ENCODE peak calls at places on chromosomes 5 and 9, in five cellular contexts. T is GM23338, Z is HCT116, E is HepG2, D is GM12878. A is an unnamed sample. For H3K4me1, the result is how much of the 10 kb centered on the place peaks cover.

GRCh38 chr5:67301285-67301904 is 104.8 kb upstream of the CD180 start:
- DNase-seq in T (no peak), Z (no peak), E (no peak), D (no peak), A (peak)

GRCh38 chr5:153467546-153467945 is 22.9 kb upstream of the GRIA1 start:
- DNase-seq in T (no peak), Z (no peak), E (no peak), D (no peak), A (no peak)

GRCh38 chr5:52728201-52728600 is 59.5 kb upstream of the ITGA1 start:
- DNase-seq in T (no peak), Z (no peak), E (no peak), D (no peak), A (no peak)

GRCh38 chr5:35158627-35159369 is 71.5 kb downstream of the PRLR start:
- DNase-seq in T (no peak), Z (no peak), E (peak), D (no peak), A (no peak)

GRCh38 chr9:128005938-128006337 is 25.1 kb upstream of the EEIG1 start:
- DNase-seq in T (no peak), Z (no peak), E (peak), D (no peak), A (no peak)

GRCh38 chr5:4907636-4908035 is 232.5 kb upstream of the ADAMTS16 start:
- DNase-seq in T (no peak), Z (no peak), E (no peak), D (no peak), A (no peak)

GRCh38 chr5:174724484-174725260 is at the start of gene MSX2:
- DNase-seq in T (peak), Z (peak), E (no peak), D (no peak), A (peak)

GRCh38 chr5:127042593-127042992 is 12.2 kb upstream of the MARCHF3 start:
- DNase-seq in T (peak), Z (no peak), E (no peak), D (no peak), A (no peak)

GRCh38 chr5:114648940-114649339 is 287.1 kb downstream of the KCNN2 start:
- DNase-seq in T (no peak), Z (no peak), E (no peak), D (no peak), A (no peak)

DNA sequence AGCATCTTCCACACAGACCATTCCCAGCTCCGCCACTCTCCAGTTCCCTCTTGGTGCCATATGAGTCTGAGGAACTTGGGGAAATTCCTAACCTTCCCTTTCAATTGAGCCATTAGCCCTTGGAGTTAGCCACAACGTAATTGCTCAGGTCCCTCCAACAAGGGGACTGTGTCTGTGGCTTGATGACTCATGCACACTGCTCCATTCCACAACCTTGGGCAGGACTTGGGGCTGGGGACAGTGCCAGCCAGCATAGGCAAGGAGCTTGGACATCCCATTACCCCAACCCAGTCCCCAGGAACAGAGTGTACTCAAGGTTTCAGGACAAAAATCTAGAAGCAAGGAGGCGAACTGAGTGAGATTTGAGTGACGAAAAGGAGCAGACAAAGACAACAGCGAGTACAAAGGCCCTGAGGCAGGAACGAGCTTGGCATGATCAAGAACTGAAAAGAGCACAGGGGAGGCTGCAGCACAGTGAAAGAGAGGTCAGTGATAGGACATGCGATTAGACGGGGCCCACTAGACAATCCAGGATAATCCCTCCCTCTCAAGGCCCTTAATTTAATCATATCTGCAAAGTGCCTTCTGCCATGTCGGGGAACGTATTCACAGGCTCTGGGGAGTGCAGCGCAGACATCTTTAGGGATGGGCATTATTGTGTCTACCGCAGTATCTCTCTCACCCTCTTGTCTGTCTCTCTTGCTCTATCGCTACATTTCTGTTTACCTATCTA is 16.0 kb upstream of the JADE2 start:
- DNase-seq in T (no peak), Z (peak), E (peak), D (no peak), A (no peak)
- TF ChIP-seq REST in T (no peak), Z (no peak), E (no peak), D (no peak), A (no peak)

GRCh38 chr5:178237431-178238312 is 5.1 kb upstream of the PHYKPL start:
- DNase-seq in T (no peak), Z (no peak), E (no peak), D (no peak), A (no peak)

GRCh38 chr5:178236685-178237084 is 4.1 kb upstream of the PHYKPL start:
- DNase-seq in T (no peak), Z (no peak), E (peak), D (no peak), A (no peak)

GRCh38 chr5:178235600-178235998 is 3.0 kb upstream of the PHYKPL start:
- DNase-seq in T (no peak), Z (no peak), E (no peak), D (no peak), A (no peak)

GRCh38 chr5:178234753-178235599 is 2.4 kb upstream of the PHYKPL start:
- DNase-seq in T (peak), Z (peak), E (peak), D (no peak), A (peak)

DNA sequence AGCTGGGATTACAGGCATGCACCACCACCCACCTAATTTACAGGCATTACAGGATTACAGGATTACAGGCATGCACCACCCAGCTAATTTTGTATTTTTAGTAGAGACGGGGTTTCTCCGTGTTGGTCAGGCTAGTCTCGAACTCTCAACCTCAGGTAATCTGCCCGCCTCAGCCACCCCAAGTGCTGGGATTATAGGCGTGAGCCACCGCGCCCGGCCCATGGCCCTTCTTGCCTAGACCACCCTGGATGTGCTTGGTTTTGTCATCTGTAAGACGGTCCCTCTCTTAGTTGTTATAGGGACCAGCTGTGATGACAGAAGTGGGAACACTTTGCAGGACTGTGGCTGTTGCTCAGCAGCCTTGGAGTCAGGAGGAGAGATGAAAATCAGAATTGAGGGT is 3.5 kb upstream of the PHYKPL start:
- DNase-seq in T (no peak), Z (no peak), E (no peak), D (no peak), A (no peak)
- H3K4me1 ChIP-seq in T (under half), Z (under half), E (half or more), D (half or more), A (under half)

GRCh38 chr9:70411930-70412677 is 2.4 kb downstream of the KLF9 start:
- DNase-seq in T (peak), Z (peak), E (peak), D (peak), A (no peak)

GRCh38 chr9:70411141-70411929 is 3.1 kb downstream of the KLF9 start:
- DNase-seq in T (no peak), Z (no peak), E (peak), D (no peak), A (no peak)

GRCh38 chr9:70413798-70414775 is at the start of gene KLF9:
- DNase-seq in T (peak), Z (peak), E (peak), D (peak), A (peak)

GRCh38 chr9:70413427-70413797 is 1.0 kb downstream of the KLF9 start:
- DNase-seq in T (peak), Z (no peak), E (no peak), D (no peak), A (no peak)

DNA sequence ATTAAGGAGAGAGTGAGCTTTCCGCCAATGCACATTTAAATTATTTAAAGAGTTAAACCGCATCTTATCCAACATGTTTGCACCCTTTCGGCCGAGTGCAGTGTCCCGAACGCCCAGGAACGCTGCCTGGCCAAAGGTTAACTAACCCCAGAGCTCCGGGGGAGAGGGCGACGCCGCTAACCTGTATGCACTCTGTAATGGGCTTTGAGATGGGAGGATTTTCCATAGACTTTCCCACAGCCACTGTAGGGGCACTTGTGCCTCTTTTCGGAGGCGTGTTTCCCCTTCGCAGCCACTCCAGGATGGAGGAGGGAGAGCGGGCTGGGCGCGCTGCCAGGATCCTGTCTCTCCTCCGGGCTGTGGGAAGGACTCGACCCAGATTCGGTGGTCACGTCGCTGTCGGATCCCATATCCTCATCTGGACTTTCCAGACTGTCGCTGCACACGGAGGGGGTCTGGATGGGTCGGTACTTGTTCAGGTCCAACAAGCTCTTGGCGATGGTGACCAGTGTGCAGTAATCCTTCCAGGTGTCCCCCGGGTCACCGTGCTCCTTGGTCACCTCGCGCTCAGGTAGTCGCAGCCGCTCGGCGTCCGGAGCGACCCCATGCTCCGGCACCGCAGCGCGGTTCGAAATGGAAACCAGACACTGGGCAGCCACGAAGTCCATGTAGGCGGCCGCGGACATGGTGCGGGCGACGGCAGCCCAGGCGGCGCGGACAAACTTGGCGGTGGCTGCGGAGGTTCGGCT is 1.6 kb downstream of the KLF9 start:
- DNase-seq in T (peak), Z (no peak), E (peak), D (no peak), A (no peak)
- TF ChIP-seq POLR2AphosphoS5 in T (no peak), Z (no peak), E (no peak), D (no peak), A (no peak)

GRCh38 chr5:170738840-170739239 is 44.7 kb upstream of the GABRP start:
- DNase-seq in T (no peak), Z (no peak), E (no peak), D (no peak), A (no peak)

GRCh38 chr5:170741801-170742200 is 41.7 kb upstream of the GABRP start:
- DNase-seq in T (no peak), Z (no peak), E (no peak), D (no peak), A (no peak)

GRCh38 chr5:170740586-170741205 is 42.8 kb upstream of the GABRP start:
- DNase-seq in T (no peak), Z (no peak), E (no peak), D (no peak), A (no peak)

GRCh38 chr5:170737591-170737990 is 45.9 kb upstream of the GABRP start:
- DNase-seq in T (no peak), Z (no peak), E (no peak), D (no peak), A (no peak)

DNA sequence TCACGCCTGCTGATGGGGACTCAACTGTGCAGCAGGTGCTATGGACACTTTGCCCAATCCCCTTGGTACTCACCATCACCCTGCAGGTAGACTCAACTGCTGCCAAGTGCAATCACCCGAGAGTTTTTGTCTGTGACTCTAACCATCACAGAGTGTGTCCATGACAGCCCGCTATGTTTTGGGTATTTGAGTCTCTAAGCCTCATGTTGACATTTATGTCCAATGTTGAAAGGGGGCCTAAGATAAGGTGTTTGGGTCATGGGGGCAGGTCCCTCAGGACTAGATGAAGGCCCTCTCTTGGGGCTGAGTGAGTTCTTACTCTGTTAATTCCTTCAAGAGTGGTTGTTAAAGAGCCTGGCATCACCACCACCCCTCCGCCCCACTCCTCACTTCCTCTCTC is 44.1 kb upstream of the GABRP start:
- DNase-seq in T (no peak), Z (no peak), E (no peak), D (no peak), A (no peak)
- TF ChIP-seq REST in T (no peak), Z (no peak), E (no peak), D (no peak), A (no peak)

DNA sequence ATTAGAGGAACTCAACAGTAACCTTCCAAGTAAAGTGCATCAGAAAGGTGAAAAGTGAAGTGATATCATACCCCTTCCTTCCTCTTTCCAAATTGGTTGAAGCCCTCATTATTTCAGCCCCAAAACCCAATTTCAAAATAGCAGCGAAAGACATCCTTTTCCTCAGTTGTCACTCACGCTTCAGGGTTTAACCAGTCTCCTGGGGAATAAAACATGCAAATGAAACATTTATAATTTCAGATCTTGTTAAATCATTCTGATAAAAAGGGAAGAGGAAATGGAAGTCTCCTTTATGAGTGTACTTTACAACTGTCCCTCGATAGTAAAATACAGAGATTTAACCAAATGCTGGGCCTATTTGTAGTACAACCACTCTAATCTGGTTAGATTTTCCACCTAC is 22.5 kb downstream of the TRPM6 start:
- DNase-seq in T (no peak), Z (no peak), E (no peak), D (peak), A (no peak)
- H3K4me1 ChIP-seq in T (under half), Z (under half), E (under half), D (under half), A (under half)

A was measured in Panc1.